ENCODE peak calls at places on chromosomes 13 and 19, in five cellular contexts. One of them, this sample, is unnamed.

GRCh38 chr19:45772912-45773311 is 3.9 kb upstream of the SIX5 start:
- DNase-seq in thoracic aorta: no peak
- DNase-seq in fibroblast of mammary gland: no peak
- DNase-seq in T-helper 17 cell: no peak
- DNase-seq in AG09309: no peak
- DNase-seq in this sample: no peak

GRCh38 chr19:19064811-19065745 is 1.3 kb downstream of the SLC25A42 start:
- DNase-seq in thoracic aorta: no peak
- DNase-seq in fibroblast of mammary gland: no peak
- DNase-seq in T-helper 17 cell: no peak
- DNase-seq in AG09309: no peak
- DNase-seq in this sample: no peak

GRCh38 chr13:109569938-109570711 is 216.3 kb downstream of the IRS2 start:
- DNase-seq in thoracic aorta: no peak
- DNase-seq in fibroblast of mammary gland: no peak
- DNase-seq in T-helper 17 cell: no peak
- DNase-seq in AG09309: no peak
- DNase-seq in this sample: no peak

GRCh38 chr19:3826163-3826562 is 40.0 kb upstream of the MATK start:
- DNase-seq in thoracic aorta: no peak
- DNase-seq in fibroblast of mammary gland: no peak
- DNase-seq in T-helper 17 cell: no peak
- DNase-seq in AG09309: no peak
- DNase-seq in this sample: no peak

GRCh38 chr13:59318320-59318930 is 845.3 kb downstream of the DIAPH3 start:
- DNase-seq in thoracic aorta: no peak
- DNase-seq in fibroblast of mammary gland: peak; percentile 45
- DNase-seq in T-helper 17 cell: peak; percentile 9
- DNase-seq in AG09309: peak; percentile 3
- DNase-seq in this sample: peak; percentile 31

GRCh38 chr13:105474983-105475382 is 1060.5 kb downstream of the EFNB2 start:
- DNase-seq in thoracic aorta: no peak
- DNase-seq in fibroblast of mammary gland: no peak
- DNase-seq in T-helper 17 cell: no peak
- DNase-seq in AG09309: no peak
- DNase-seq in this sample: no peak

GRCh38 chr19:33815410-33816340 is 19.0 kb downstream of the KCTD15 start:
- DNase-seq in thoracic aorta: no peak
- DNase-seq in fibroblast of mammary gland: peak; percentile 35
- DNase-seq in T-helper 17 cell: no peak
- DNase-seq in AG09309: no peak
- DNase-seq in this sample: no peak

GRCh38 chr19:35140898-35141626 is 2.0 kb upstream of the FXYD7 start:
- DNase-seq in thoracic aorta: peak; percentile 87
- DNase-seq in fibroblast of mammary gland: peak; percentile 91
- DNase-seq in T-helper 17 cell: peak; percentile 96
- DNase-seq in AG09309: no peak
- DNase-seq in this sample: peak; percentile 94

GRCh38 chr13:96075953-96076543 is 13.9 kb upstream of the HS6ST3 start:
- DNase-seq in thoracic aorta: no peak
- DNase-seq in fibroblast of mammary gland: peak; percentile 25
- DNase-seq in T-helper 17 cell: no peak
- DNase-seq in AG09309: no peak
- DNase-seq in this sample: no peak

GRCh38 chr13:30698023-30698422 is 37.3 kb upstream of the ALOX5AP start:
- DNase-seq in thoracic aorta: no peak
- DNase-seq in fibroblast of mammary gland: peak; percentile 86
- DNase-seq in T-helper 17 cell: no peak
- DNase-seq in AG09309: no peak
- DNase-seq in this sample: no peak

This sample was measured in tibial nerve.